ENCODE peak calls at places on chromosome X, in four cellular contexts. One of them, this sample, is unnamed.

GRCh38 chrX:117538441-117539418 is 577.9 kb downstream of the KLHL13 start:
- DNase-seq in Peyer's patch: no peak
- DNase-seq in right lobe of liver: no peak
- DNase-seq in left lung: no peak
- DNase-seq in this sample: no peak

GRCh38 chrX:30570505-30570904 is 7.1 kb downstream of the TASL start:
- DNase-seq in Peyer's patch: no peak
- DNase-seq in right lobe of liver: no peak
- DNase-seq in left lung: no peak
- DNase-seq in this sample: no peak

GRCh38 chrX:34909151-34909550 is 33.4 kb upstream of the FAM47B start:
- DNase-seq in Peyer's patch: no peak
- DNase-seq in left lung: no peak
- DNase-seq in right lobe of liver: no peak
- DNase-seq in this sample: no peak

GRCh38 chrX:15873566-15873965 is 19.0 kb upstream of the AP1S2 start:
- DNase-seq in Peyer's patch: no peak
- DNase-seq in left lung: no peak
- DNase-seq in right lobe of liver: no peak
- DNase-seq in this sample: no peak

GRCh38 chrX:105219454-105220401 is 766 bp downstream of the TEX13A start:
- DNase-seq in right lobe of liver: no peak
- DNase-seq in Peyer's patch: no peak
- DNase-seq in left lung: peak
- DNase-seq in this sample: no peak

GRCh38 chrX:47026198-47026597 is 52.0 kb upstream of the RGN start:
- DNase-seq in right lobe of liver: no peak
- DNase-seq in left lung: no peak
- DNase-seq in Peyer's patch: no peak
- DNase-seq in this sample: no peak

GRCh38 chrX:71955530-71956120 is 45.0 kb downstream of the NHSL2 start:
- DNase-seq in left lung: no peak
- DNase-seq in right lobe of liver: no peak
- DNase-seq in Peyer's patch: no peak
- DNase-seq in this sample: no peak

GRCh38 chrX:34810911-34811310 is 131.7 kb upstream of the FAM47B start:
- DNase-seq in Peyer's patch: no peak
- DNase-seq in left lung: no peak
- DNase-seq in right lobe of liver: no peak
- DNase-seq in this sample: no peak

GRCh38 chrX:104566921-104567501 is 1.0 kb downstream of the IL1RAPL2 start:
- DNase-seq in left lung: peak
- DNase-seq in right lobe of liver: peak
- DNase-seq in Peyer's patch: no peak
- DNase-seq in this sample: no peak

GRCh38 chrX:109732319-109732779 is 708 bp downstream of the ACSL4 start:
- DNase-seq in left lung: no peak
- DNase-seq in right lobe of liver: no peak
- DNase-seq in Peyer's patch: no peak
- DNase-seq in this sample: no peak

GRCh38 chrX:117989512-117989911 is 127.1 kb downstream of the KLHL13 start:
- DNase-seq in right lobe of liver: no peak
- DNase-seq in left lung: no peak
- DNase-seq in Peyer's patch: no peak
- DNase-seq in this sample: no peak

GRCh38 chrX:99371976-99372595 is 1038.0 kb downstream of the PCDH19 start:
- DNase-seq in left lung: peak
- DNase-seq in right lobe of liver: no peak
- DNase-seq in Peyer's patch: no peak
- DNase-seq in this sample: no peak

GRCh38 chrX:1341531-1342179 is 5.1 kb downstream of the IL3RA start:
- DNase-seq in left lung: peak
- DNase-seq in Peyer's patch: no peak
- DNase-seq in right lobe of liver: no peak
- DNase-seq in this sample: no peak

GRCh38 chrX:150581093-150581775 is 12.8 kb downstream of the MTM1 start:
- DNase-seq in Peyer's patch: no peak
- DNase-seq in left lung: no peak
- DNase-seq in right lobe of liver: no peak
- DNase-seq in this sample: no peak

GRCh38 chrX:40952855-40953254 is 132.4 kb upstream of the USP9X start:
- DNase-seq in left lung: no peak
- DNase-seq in right lobe of liver: no peak
- DNase-seq in Peyer's patch: no peak
- DNase-seq in this sample: no peak

GRCh38 chrX:80705379-80705778 is 104.3 kb downstream of the BRWD3 start:
- DNase-seq in right lobe of liver: no peak
- DNase-seq in left lung: no peak
- DNase-seq in Peyer's patch: no peak
- DNase-seq in this sample: no peak

GRCh38 chrX:74613350-74614192 is 853 bp downstream of the RLIM start:
- DNase-seq in Peyer's patch: no peak
- DNase-seq in left lung: no peak
- DNase-seq in right lobe of liver: no peak
- DNase-seq in this sample: peak

GRCh38 chrX:66994729-66995128 is 355.9 kb upstream of the EDA2R start:
- DNase-seq in left lung: no peak
- DNase-seq in right lobe of liver: no peak
- DNase-seq in Peyer's patch: no peak
- DNase-seq in this sample: no peak

GRCh38 chrX:37755073-37755472 is 24.8 kb upstream of the CYBB start:
- DNase-seq in left lung: no peak
- DNase-seq in Peyer's patch: peak
- DNase-seq in right lobe of liver: no peak
- DNase-seq in this sample: no peak

GRCh38 chrX:22433292-22434070 is 160.8 kb downstream of the CBLL2 start:
- DNase-seq in left lung: no peak
- DNase-seq in Peyer's patch: no peak
- DNase-seq in right lobe of liver: no peak
- DNase-seq in this sample: no peak

GRCh38 chrX:141341341-141341740 is 99.0 kb upstream of the SPANXC start:
- DNase-seq in left lung: no peak
- DNase-seq in right lobe of liver: no peak
- DNase-seq in Peyer's patch: no peak
- DNase-seq in this sample: no peak

GRCh38 chrX:18424482-18425198 is 768 bp upstream of the CDKL5 start:
- DNase-seq in left lung: peak
- DNase-seq in Peyer's patch: peak
- DNase-seq in right lobe of liver: no peak
- DNase-seq in this sample: peak

GRCh38 chrX:64976673-64977040 is 407 bp upstream of the ZC4H2 start:
- DNase-seq in Peyer's patch: no peak
- DNase-seq in right lobe of liver: no peak
- DNase-seq in left lung: no peak
- DNase-seq in this sample: no peak

GRCh38 chrX:7170903-7171302 is 22.9 kb upstream of the PUDP start:
- DNase-seq in left lung: no peak
- DNase-seq in Peyer's patch: no peak
- DNase-seq in right lobe of liver: no peak
- DNase-seq in this sample: no peak

GRCh38 chrX:150869450-150869849 is 29.0 kb downstream of the CD99L2 start:
- DNase-seq in left lung: no peak
- DNase-seq in right lobe of liver: no peak
- DNase-seq in Peyer's patch: no peak
- DNase-seq in this sample: peak

GRCh38 chrX:105564536-105564935 is 257.8 kb upstream of the NRK start:
- DNase-seq in Peyer's patch: no peak
- DNase-seq in right lobe of liver: no peak
- DNase-seq in left lung: no peak
- DNase-seq in this sample: no peak

GRCh38 chrX:120200851-120201250 is 42.4 kb downstream of the RHOXF2 start:
- DNase-seq in right lobe of liver: no peak
- DNase-seq in Peyer's patch: no peak
- DNase-seq in left lung: no peak
- DNase-seq in this sample: no peak

GRCh38 chrX:54288989-54289388 is 68.9 kb downstream of the WNK3 start:
- DNase-seq in Peyer's patch: no peak
- DNase-seq in left lung: no peak
- DNase-seq in right lobe of liver: no peak
- DNase-seq in this sample: no peak

GRCh38 chrX:54292755-54293154 is 65.1 kb downstream of the WNK3 start:
- DNase-seq in right lobe of liver: no peak
- DNase-seq in left lung: no peak
- DNase-seq in Peyer's patch: no peak
- DNase-seq in this sample: no peak

DNA sequence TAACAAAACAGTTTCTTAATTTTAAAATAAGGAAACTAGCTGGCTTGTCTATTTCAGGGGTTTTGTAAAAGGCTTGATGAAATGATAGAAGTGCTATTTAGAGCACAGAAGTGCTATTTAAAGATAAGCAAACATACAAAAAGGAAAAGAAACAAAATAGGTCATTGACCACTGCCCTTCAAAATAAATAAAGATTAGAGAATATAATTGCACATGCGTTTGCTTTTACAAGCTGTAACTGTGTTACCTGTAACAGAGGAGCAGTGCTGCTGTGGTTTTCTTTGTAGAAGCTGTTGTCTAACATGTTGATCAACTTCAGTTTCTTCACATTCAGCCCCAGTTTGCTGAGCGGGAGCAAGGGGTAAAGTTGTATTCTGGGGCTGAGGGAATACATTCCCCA is 63.5 kb downstream of the WNK3 start:
- DNase-seq in left lung: no peak
- DNase-seq in Peyer's patch: no peak
- DNase-seq in right lobe of liver: no peak
- DNase-seq in this sample: no peak
- H3K27ac ChIP-seq in left lung: no peak
- H3K27ac ChIP-seq in Peyer's patch: no peak
- H3K27ac ChIP-seq in right lobe of liver: no peak
- H3K27ac ChIP-seq in this sample: no peak

GRCh38 chrX:28391528-28391927 is 195.7 kb upstream of the IL1RAPL1 start:
- DNase-seq in right lobe of liver: no peak
- DNase-seq in Peyer's patch: no peak
- DNase-seq in left lung: no peak
- DNase-seq in this sample: no peak
- H3K27ac ChIP-seq in right lobe of liver: no peak
- H3K27ac ChIP-seq in Peyer's patch: no peak
- H3K27ac ChIP-seq in left lung: no peak
- H3K27ac ChIP-seq in this sample: no peak

GRCh38 chrX:133726211-133726630 is 259.2 kb downstream of the GPC3 start:
- DNase-seq in right lobe of liver: no peak
- DNase-seq in Peyer's patch: no peak
- DNase-seq in left lung: no peak
- DNase-seq in this sample: no peak
- H3K27ac ChIP-seq in right lobe of liver: no peak
- H3K27ac ChIP-seq in Peyer's patch: no peak
- H3K27ac ChIP-seq in left lung: peak
- H3K27ac ChIP-seq in this sample: no peak

GRCh38 chrX:55033429-55033828 is 2.7 kb upstream of the ALAS2 start:
- DNase-seq in right lobe of liver: no peak
- DNase-seq in left lung: no peak
- DNase-seq in Peyer's patch: no peak
- DNase-seq in this sample: no peak

GRCh38 chrX:55026143-55026542 is 4.6 kb downstream of the ALAS2 start:
- DNase-seq in right lobe of liver: no peak
- DNase-seq in Peyer's patch: no peak
- DNase-seq in left lung: no peak
- DNase-seq in this sample: no peak

GRCh38 chrX:55026840-55027239 is 3.9 kb downstream of the ALAS2 start:
- DNase-seq in Peyer's patch: no peak
- DNase-seq in left lung: no peak
- DNase-seq in right lobe of liver: no peak
- DNase-seq in this sample: no peak

GRCh38 chrX:55028040-55028439 is 2.7 kb downstream of the ALAS2 start:
- DNase-seq in Peyer's patch: no peak
- DNase-seq in left lung: no peak
- DNase-seq in right lobe of liver: no peak
- DNase-seq in this sample: no peak

GRCh38 chrX:55030490-55031285 is at the start of gene ALAS2:
- DNase-seq in right lobe of liver: no peak
- DNase-seq in Peyer's patch: no peak
- DNase-seq in left lung: no peak
- DNase-seq in this sample: no peak
- H3K27ac ChIP-seq in right lobe of liver: no peak
- H3K27ac ChIP-seq in Peyer's patch: no peak
- H3K27ac ChIP-seq in left lung: no peak
- H3K27ac ChIP-seq in this sample: no peak

GRCh38 chrX:130049821-130050220 is 60.5 kb downstream of the ELF4 start:
- DNase-seq in right lobe of liver: no peak
- DNase-seq in Peyer's patch: no peak
- DNase-seq in left lung: no peak
- DNase-seq in this sample: no peak

GRCh38 chrX:130048686-130049222 is 61.5 kb downstream of the ELF4 start:
- DNase-seq in left lung: no peak
- DNase-seq in right lobe of liver: no peak
- DNase-seq in Peyer's patch: no peak
- DNase-seq in this sample: no peak

GRCh38 chrX:130055103-130055502 is 55.2 kb downstream of the ELF4 start:
- DNase-seq in Peyer's patch: no peak
- DNase-seq in right lobe of liver: no peak
- DNase-seq in left lung: no peak
- DNase-seq in this sample: no peak

GRCh38 chrX:130053236-130053635 is 57.1 kb downstream of the ELF4 start:
- DNase-seq in Peyer's patch: no peak
- DNase-seq in right lobe of liver: no peak
- DNase-seq in left lung: no peak
- DNase-seq in this sample: no peak

GRCh38 chrX:130051176-130051845 is 59.0 kb downstream of the ELF4 start:
- DNase-seq in Peyer's patch: no peak
- DNase-seq in right lobe of liver: no peak
- DNase-seq in left lung: no peak
- DNase-seq in this sample: no peak
- H3K27ac ChIP-seq in Peyer's patch: no peak
- H3K27ac ChIP-seq in right lobe of liver: no peak
- H3K27ac ChIP-seq in left lung: no peak
- H3K27ac ChIP-seq in this sample: no peak

DNA sequence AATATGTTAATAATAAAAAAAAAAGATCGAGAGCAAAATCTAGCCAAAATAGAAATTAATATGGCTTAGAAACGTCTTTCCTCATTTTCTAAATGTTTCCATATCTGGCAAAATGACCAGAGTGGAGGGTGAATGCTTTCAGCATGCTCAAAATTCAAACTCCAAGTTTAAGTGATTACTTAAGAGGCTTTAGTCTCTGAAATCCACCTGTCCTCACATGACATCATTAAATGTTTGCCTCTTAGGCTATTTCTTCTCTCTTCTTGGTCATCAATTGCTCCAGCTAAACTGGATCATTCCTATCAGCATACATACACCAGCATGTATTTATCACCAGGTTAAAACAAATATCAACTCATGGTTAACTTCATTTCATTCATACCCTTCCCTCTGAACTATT is 54.5 kb upstream of the ATXN3L start:
- DNase-seq in right lobe of liver: no peak
- DNase-seq in Peyer's patch: no peak
- DNase-seq in left lung: no peak
- DNase-seq in this sample: no peak
- H3K27ac ChIP-seq in right lobe of liver: no peak
- H3K27ac ChIP-seq in Peyer's patch: no peak
- H3K27ac ChIP-seq in left lung: no peak
- H3K27ac ChIP-seq in this sample: peak

DNA sequence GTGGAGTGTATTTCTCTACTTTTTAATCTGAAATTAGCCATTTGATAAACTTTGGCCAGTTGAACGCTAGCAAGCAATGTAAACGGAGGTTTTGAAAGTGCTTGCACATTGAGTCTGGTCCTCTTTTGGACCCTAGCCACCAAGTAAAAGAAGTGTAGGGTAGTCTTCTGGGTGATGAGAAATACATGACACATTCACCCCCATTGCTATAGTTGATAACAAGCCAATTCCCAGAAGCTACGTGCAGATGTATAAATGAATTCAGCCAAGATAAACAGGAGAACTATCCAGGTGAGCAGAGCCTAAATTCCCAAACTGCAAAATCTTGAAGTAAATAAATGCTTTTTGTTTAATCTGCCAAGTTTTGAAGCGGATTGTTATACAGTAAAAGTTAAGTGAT is 965.4 kb upstream of the GRIA3 start:
- DNase-seq in Peyer's patch: no peak
- DNase-seq in right lobe of liver: no peak
- DNase-seq in left lung: no peak
- DNase-seq in this sample: no peak
- H3K27ac ChIP-seq in Peyer's patch: no peak
- H3K27ac ChIP-seq in right lobe of liver: no peak
- H3K27ac ChIP-seq in left lung: no peak
- H3K27ac ChIP-seq in this sample: no peak

This sample was measured in lower lobe of right lung.